ENCODE peak calls at places on chromosomes 16 and 17, in six cellular contexts. One of them, this sample, is unnamed.

GRCh38 chr17:44112284-44113280 is 10.9 kb downstream of the HDAC5 start:
- DNase-seq in activated CD8-positive, alpha-beta T cell treated with anti-CD3 and anti-CD28 coated beads for 36 hours: no peak
- DNase-seq in GM06990: no peak
- DNase-seq in stomach: no peak
- DNase-seq in CD4-positive, alpha-beta T cell: no peak
- DNase-seq in Peyer's patch: no peak
- DNase-seq in this sample: no peak

GRCh38 chr17:58172369-58173071 is 5.7 kb downstream of the OR4D2 start:
- DNase-seq in GM06990: no peak
- DNase-seq in CD4-positive, alpha-beta T cell: peak
- DNase-seq in activated CD8-positive, alpha-beta T cell treated with anti-CD3 and anti-CD28 coated beads for 36 hours: peak
- DNase-seq in stomach: no peak
- DNase-seq in Peyer's patch: no peak
- DNase-seq in this sample: no peak

GRCh38 chr17:44004761-44005526 is 522 bp downstream of the NAGS start:
- DNase-seq in stomach: peak
- DNase-seq in CD4-positive, alpha-beta T cell: no peak
- DNase-seq in GM06990: no peak
- DNase-seq in activated CD8-positive, alpha-beta T cell treated with anti-CD3 and anti-CD28 coated beads for 36 hours: peak
- DNase-seq in Peyer's patch: no peak
- DNase-seq in this sample: no peak

GRCh38 chr17:47987240-47987835 is 16.4 kb downstream of the CDK5RAP3 start:
- DNase-seq in Peyer's patch: no peak
- DNase-seq in activated CD8-positive, alpha-beta T cell treated with anti-CD3 and anti-CD28 coated beads for 36 hours: no peak
- DNase-seq in stomach: peak
- DNase-seq in GM06990: no peak
- DNase-seq in CD4-positive, alpha-beta T cell: no peak
- DNase-seq in this sample: no peak

GRCh38 chr17:50841277-50841948 is 6.0 kb downstream of the WFIKKN2 start:
- DNase-seq in activated CD8-positive, alpha-beta T cell treated with anti-CD3 and anti-CD28 coated beads for 36 hours: no peak
- DNase-seq in stomach: no peak
- DNase-seq in Peyer's patch: no peak
- DNase-seq in CD4-positive, alpha-beta T cell: no peak
- DNase-seq in GM06990: no peak
- DNase-seq in this sample: no peak

GRCh38 chr17:68514809-68515208 is 2.6 kb downstream of the PRKAR1A start:
- DNase-seq in stomach: no peak
- DNase-seq in CD4-positive, alpha-beta T cell: no peak
- DNase-seq in GM06990: no peak
- DNase-seq in Peyer's patch: no peak
- DNase-seq in activated CD8-positive, alpha-beta T cell treated with anti-CD3 and anti-CD28 coated beads for 36 hours: no peak
- DNase-seq in this sample: no peak

GRCh38 chr17:44673893-44674292 is 15.7 kb downstream of the CCDC43 start:
- DNase-seq in activated CD8-positive, alpha-beta T cell treated with anti-CD3 and anti-CD28 coated beads for 36 hours: no peak
- DNase-seq in GM06990: no peak
- DNase-seq in CD4-positive, alpha-beta T cell: no peak
- DNase-seq in stomach: no peak
- DNase-seq in Peyer's patch: no peak
- DNase-seq in this sample: no peak

GRCh38 chr16:31200821-31201510 is 1.6 kb downstream of the PYCARD start:
- DNase-seq in CD4-positive, alpha-beta T cell: peak
- DNase-seq in Peyer's patch: peak
- DNase-seq in GM06990: no peak
- DNase-seq in activated CD8-positive, alpha-beta T cell treated with anti-CD3 and anti-CD28 coated beads for 36 hours: peak
- DNase-seq in stomach: no peak
- DNase-seq in this sample: no peak

GRCh38 chr16:87499189-87499486 is 6.3 kb upstream of the ZCCHC14 start:
- DNase-seq in GM06990: no peak
- DNase-seq in CD4-positive, alpha-beta T cell: no peak
- DNase-seq in stomach: no peak
- DNase-seq in Peyer's patch: no peak
- DNase-seq in activated CD8-positive, alpha-beta T cell treated with anti-CD3 and anti-CD28 coated beads for 36 hours: no peak
- DNase-seq in this sample: no peak

GRCh38 chr16:28609631-28610594 is at the start of gene SULT1A1:
- DNase-seq in Peyer's patch: no peak
- DNase-seq in CD4-positive, alpha-beta T cell: no peak
- DNase-seq in GM06990: no peak
- DNase-seq in activated CD8-positive, alpha-beta T cell treated with anti-CD3 and anti-CD28 coated beads for 36 hours: no peak
- DNase-seq in stomach: peak
- DNase-seq in this sample: no peak

GRCh38 chr16:70253291-70254094 is 1.8 kb upstream of the EXOSC6 start:
- DNase-seq in activated CD8-positive, alpha-beta T cell treated with anti-CD3 and anti-CD28 coated beads for 36 hours: peak
- DNase-seq in GM06990: no peak
- DNase-seq in stomach: no peak
- DNase-seq in CD4-positive, alpha-beta T cell: no peak
- DNase-seq in Peyer's patch: peak
- DNase-seq in this sample: peak

GRCh38 chr16:87201052-87201451 is 116.1 kb downstream of the C16orf95 start:
- DNase-seq in Peyer's patch: no peak
- DNase-seq in activated CD8-positive, alpha-beta T cell treated with anti-CD3 and anti-CD28 coated beads for 36 hours: no peak
- DNase-seq in GM06990: no peak
- DNase-seq in CD4-positive, alpha-beta T cell: no peak
- DNase-seq in stomach: no peak
- DNase-seq in this sample: no peak

GRCh38 chr17:30551666-30552339 is 74.6 kb downstream of the GOSR1 start:
- DNase-seq in Peyer's patch: no peak
- DNase-seq in CD4-positive, alpha-beta T cell: no peak
- DNase-seq in activated CD8-positive, alpha-beta T cell treated with anti-CD3 and anti-CD28 coated beads for 36 hours: no peak
- DNase-seq in GM06990: no peak
- DNase-seq in stomach: peak
- DNase-seq in this sample: no peak

GRCh38 chr17:72657467-72658317 is 434.8 kb downstream of the SLC39A11 start:
- DNase-seq in CD4-positive, alpha-beta T cell: no peak
- DNase-seq in activated CD8-positive, alpha-beta T cell treated with anti-CD3 and anti-CD28 coated beads for 36 hours: no peak
- DNase-seq in stomach: no peak
- DNase-seq in Peyer's patch: no peak
- DNase-seq in GM06990: no peak
- DNase-seq in this sample: no peak

GRCh38 chr17:64216030-64216384 is 47.1 kb downstream of the TEX2 start:
- DNase-seq in activated CD8-positive, alpha-beta T cell treated with anti-CD3 and anti-CD28 coated beads for 36 hours: no peak
- DNase-seq in GM06990: no peak
- DNase-seq in CD4-positive, alpha-beta T cell: no peak
- DNase-seq in Peyer's patch: no peak
- DNase-seq in stomach: no peak
- DNase-seq in this sample: no peak

GRCh38 chr17:77501101-77501566 is 360.4 kb downstream of the SEC14L1 start:
- DNase-seq in CD4-positive, alpha-beta T cell: no peak
- DNase-seq in GM06990: no peak
- DNase-seq in Peyer's patch: no peak
- DNase-seq in stomach: no peak
- DNase-seq in activated CD8-positive, alpha-beta T cell treated with anti-CD3 and anti-CD28 coated beads for 36 hours: peak
- DNase-seq in this sample: no peak

GRCh38 chr16:50532576-50532975 is 15.6 kb upstream of the NKD1 start:
- DNase-seq in stomach: no peak
- DNase-seq in CD4-positive, alpha-beta T cell: no peak
- DNase-seq in GM06990: no peak
- DNase-seq in Peyer's patch: no peak
- DNase-seq in activated CD8-positive, alpha-beta T cell treated with anti-CD3 and anti-CD28 coated beads for 36 hours: no peak
- DNase-seq in this sample: no peak

GRCh38 chr16:10322723-10323527 is 62.9 kb upstream of the ATF7IP2 start:
- DNase-seq in stomach: no peak
- DNase-seq in activated CD8-positive, alpha-beta T cell treated with anti-CD3 and anti-CD28 coated beads for 36 hours: no peak
- DNase-seq in Peyer's patch: no peak
- DNase-seq in CD4-positive, alpha-beta T cell: no peak
- DNase-seq in GM06990: no peak
- DNase-seq in this sample: no peak

GRCh38 chr17:77792626-77793025 is 165.9 kb upstream of the TNRC6C start:
- DNase-seq in GM06990: no peak
- DNase-seq in activated CD8-positive, alpha-beta T cell treated with anti-CD3 and anti-CD28 coated beads for 36 hours: no peak
- DNase-seq in CD4-positive, alpha-beta T cell: no peak
- DNase-seq in Peyer's patch: no peak
- DNase-seq in stomach: no peak
- DNase-seq in this sample: no peak

GRCh38 chr16:70644763-70645597 is 1.4 kb upstream of the IL34 start:
- DNase-seq in CD4-positive, alpha-beta T cell: no peak
- DNase-seq in activated CD8-positive, alpha-beta T cell treated with anti-CD3 and anti-CD28 coated beads for 36 hours: no peak
- DNase-seq in GM06990: no peak
- DNase-seq in Peyer's patch: no peak
- DNase-seq in stomach: no peak
- DNase-seq in this sample: no peak

GRCh38 chr17:16652847-16653366 is 743 bp downstream of the ZNF624 start:
- DNase-seq in Peyer's patch: no peak
- DNase-seq in activated CD8-positive, alpha-beta T cell treated with anti-CD3 and anti-CD28 coated beads for 36 hours: no peak
- DNase-seq in stomach: no peak
- DNase-seq in CD4-positive, alpha-beta T cell: no peak
- DNase-seq in GM06990: no peak
- DNase-seq in this sample: no peak

GRCh38 chr17:16652252-16652651 is 1.4 kb downstream of the ZNF624 start:
- DNase-seq in stomach: no peak
- DNase-seq in activated CD8-positive, alpha-beta T cell treated with anti-CD3 and anti-CD28 coated beads for 36 hours: no peak
- DNase-seq in GM06990: no peak
- DNase-seq in Peyer's patch: no peak
- DNase-seq in CD4-positive, alpha-beta T cell: no peak
- DNase-seq in this sample: no peak

GRCh38 chr17:16649585-16649984 is 4.1 kb downstream of the ZNF624 start:
- DNase-seq in stomach: no peak
- DNase-seq in GM06990: no peak
- DNase-seq in Peyer's patch: no peak
- DNase-seq in CD4-positive, alpha-beta T cell: no peak
- DNase-seq in activated CD8-positive, alpha-beta T cell treated with anti-CD3 and anti-CD28 coated beads for 36 hours: no peak
- DNase-seq in this sample: no peak

DNA sequence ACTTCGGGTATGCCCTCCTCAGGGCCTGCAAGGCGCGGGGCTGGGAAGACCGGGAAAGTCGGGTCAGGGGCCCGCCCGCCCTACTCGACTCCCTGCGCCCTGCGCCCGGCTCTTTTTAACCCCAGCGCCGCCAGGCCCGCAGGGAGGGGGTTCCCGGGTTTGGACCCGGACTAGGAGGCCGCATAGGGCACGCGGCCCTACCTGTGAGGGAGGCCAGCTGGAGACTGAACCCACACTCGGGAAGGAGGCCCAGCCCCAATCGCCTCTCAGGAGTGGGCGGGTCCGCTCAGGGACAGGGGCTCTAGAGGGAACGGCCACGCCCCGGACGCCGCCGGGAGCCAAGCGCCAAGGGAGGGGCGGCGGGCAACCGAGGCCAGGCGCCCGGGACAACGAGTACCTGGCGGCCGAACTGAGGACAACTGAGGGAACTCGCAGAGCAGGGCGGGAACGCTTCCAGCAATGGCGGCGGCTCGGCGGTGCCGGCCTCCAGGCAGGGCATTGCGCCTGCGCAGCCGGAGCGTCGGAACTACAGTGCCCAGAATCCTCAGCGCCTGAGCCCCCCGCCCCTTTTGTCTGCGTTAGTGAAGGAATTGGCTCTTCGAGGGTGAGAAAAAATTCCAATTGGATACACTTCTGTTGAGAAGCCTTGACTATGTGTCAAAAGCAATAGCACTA is at the start of gene ZNF624:
- DNase-seq in CD4-positive, alpha-beta T cell: peak
- DNase-seq in Peyer's patch: peak
- DNase-seq in GM06990: peak
- DNase-seq in activated CD8-positive, alpha-beta T cell treated with anti-CD3 and anti-CD28 coated beads for 36 hours: peak
- DNase-seq in stomach: peak
- DNase-seq in this sample: peak
- TF ChIP-seq CTCF in CD4-positive, alpha-beta T cell: no peak
- TF ChIP-seq CTCF in Peyer's patch: no peak
- TF ChIP-seq CTCF in GM06990: no peak
- TF ChIP-seq CTCF in activated CD8-positive, alpha-beta T cell treated with anti-CD3 and anti-CD28 coated beads for 36 hours: no peak
- TF ChIP-seq CTCF in stomach: no peak
- TF ChIP-seq CTCF in this sample: no peak

GRCh38 chr16:69193860-69194259 is 6.9 kb downstream of the SNTB2 start:
- DNase-seq in CD4-positive, alpha-beta T cell: no peak
- DNase-seq in stomach: no peak
- DNase-seq in GM06990: no peak
- DNase-seq in Peyer's patch: no peak
- DNase-seq in activated CD8-positive, alpha-beta T cell treated with anti-CD3 and anti-CD28 coated beads for 36 hours: no peak
- DNase-seq in this sample: no peak
- TF ChIP-seq CTCF in CD4-positive, alpha-beta T cell: no peak
- TF ChIP-seq CTCF in stomach: no peak
- TF ChIP-seq CTCF in GM06990: no peak
- TF ChIP-seq CTCF in Peyer's patch: no peak
- TF ChIP-seq CTCF in activated CD8-positive, alpha-beta T cell treated with anti-CD3 and anti-CD28 coated beads for 36 hours: no peak
- TF ChIP-seq CTCF in this sample: no peak

DNA sequence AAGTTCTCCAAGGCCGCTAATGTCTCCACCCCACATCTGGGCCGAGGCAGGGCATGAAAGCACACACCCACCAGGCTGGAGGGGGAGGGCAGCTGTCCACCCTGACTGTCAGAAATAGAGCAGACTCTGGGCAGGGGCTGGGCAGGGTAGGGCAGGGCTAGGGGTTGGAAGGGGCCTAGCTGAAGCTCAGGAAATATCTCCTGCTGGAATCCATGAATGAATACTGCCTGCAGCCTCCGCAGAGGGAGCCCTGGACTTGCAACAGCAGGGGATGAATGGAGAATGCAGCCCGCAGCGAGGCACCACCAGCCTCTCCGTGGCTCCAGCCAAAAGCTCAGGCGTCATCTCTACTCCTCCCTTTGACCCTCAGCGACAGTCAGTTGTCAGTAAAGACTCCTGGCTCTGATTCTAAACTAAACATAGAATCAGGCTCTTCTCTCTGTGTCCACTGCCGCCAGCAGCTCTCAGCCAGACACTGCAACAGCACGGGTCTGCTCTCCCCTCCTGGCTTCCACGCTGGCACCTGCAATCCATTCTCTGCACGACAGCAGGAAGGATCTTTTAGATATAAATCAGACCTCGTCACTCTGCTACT is 23.9 kb upstream of the NGFR start:
- DNase-seq in GM06990: no peak
- DNase-seq in Peyer's patch: no peak
- DNase-seq in stomach: no peak
- DNase-seq in CD4-positive, alpha-beta T cell: no peak
- DNase-seq in activated CD8-positive, alpha-beta T cell treated with anti-CD3 and anti-CD28 coated beads for 36 hours: no peak
- DNase-seq in this sample: peak
- TF ChIP-seq CTCF in GM06990: no peak
- TF ChIP-seq CTCF in Peyer's patch: no peak
- TF ChIP-seq CTCF in stomach: no peak
- TF ChIP-seq CTCF in CD4-positive, alpha-beta T cell: no peak
- TF ChIP-seq CTCF in activated CD8-positive, alpha-beta T cell treated with anti-CD3 and anti-CD28 coated beads for 36 hours: no peak
- TF ChIP-seq CTCF in this sample: no peak

DNA sequence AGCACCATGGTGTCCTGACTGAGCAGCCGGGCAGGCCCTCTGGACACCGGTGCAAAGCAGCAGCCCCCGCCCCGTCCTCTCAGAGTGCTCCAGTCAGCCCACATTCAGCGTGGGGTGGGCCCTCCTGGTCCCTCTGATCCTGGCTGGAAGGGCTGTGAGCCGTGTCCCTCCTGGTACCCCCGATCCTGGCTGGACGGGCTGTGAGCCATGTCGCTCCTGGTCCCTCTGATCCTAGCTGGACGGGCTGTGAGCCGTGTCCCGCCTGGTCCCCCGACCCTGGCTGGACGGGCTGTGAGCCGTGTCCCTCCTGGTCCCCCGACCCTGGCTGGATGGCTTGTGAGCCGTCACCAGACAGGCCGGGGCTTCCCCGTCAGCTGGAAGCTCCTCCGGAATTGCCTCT is 26.9 kb upstream of the ACSF3 start:
- DNase-seq in stomach: no peak
- DNase-seq in GM06990: no peak
- DNase-seq in CD4-positive, alpha-beta T cell: no peak
- DNase-seq in Peyer's patch: no peak
- DNase-seq in activated CD8-positive, alpha-beta T cell treated with anti-CD3 and anti-CD28 coated beads for 36 hours: no peak
- DNase-seq in this sample: no peak
- TF ChIP-seq CTCF in stomach: no peak
- TF ChIP-seq CTCF in GM06990: no peak
- TF ChIP-seq CTCF in CD4-positive, alpha-beta T cell: no peak
- TF ChIP-seq CTCF in Peyer's patch: no peak
- TF ChIP-seq CTCF in activated CD8-positive, alpha-beta T cell treated with anti-CD3 and anti-CD28 coated beads for 36 hours: no peak
- TF ChIP-seq CTCF in this sample: no peak